ENCODE peak calls at places on chromosomes 6 and 20, in six cellular contexts. Y is ELF-1; F is activated CD4-positive, alpha-beta T cell treated with anti-CD3 and anti-CD28 coated beads for 4 hours; T is fibroblast of pulmonary artery; B is T1000; C is caudate nucleus. O is an unnamed sample.

GRCh38 chr6:148854086-148854485 is 107.3 kb downstream of the UST start:
- DNase-seq in Y (no peak), F (no peak), T (peak; percentile 51), B (no peak), C (no peak), O (no peak)

GRCh38 chr6:53080813-53081212 is 15.6 kb downstream of the FBXO9 start:
- DNase-seq in Y (no peak), F (no peak), T (no peak), B (no peak), C (no peak), O (no peak)

GRCh38 chr6:145929037-145929633 is 35.0 kb downstream of the SHPRH start:
- DNase-seq in Y (no peak), F (no peak), T (peak; percentile 77), B (no peak), C (no peak), O (no peak)

GRCh38 chr20:53763707-53764415 is 170.2 kb upstream of the ZNF217 start:
- DNase-seq in Y (peak; percentile 67), F (no peak), T (peak; percentile 60), B (no peak), C (no peak), O (no peak)

GRCh38 chr6:151384151-151384550 is 7.2 kb downstream of the ZBTB2 start:
- DNase-seq in Y (no peak), F (no peak), T (no peak), B (no peak), C (no peak), O (no peak)

GRCh38 chr6:44563397-44563796 is 175.9 kb downstream of the CDC5L start:
- DNase-seq in Y (no peak), F (no peak), T (peak; percentile 37), B (no peak), C (no peak), O (peak; percentile 6)

GRCh38 chr20:32574296-32575226 is 10.6 kb downstream of the NOL4L start:
- DNase-seq in Y (peak; percentile 83), F (peak; percentile 49), T (peak; percentile 92), B (no peak), C (no peak), O (peak; percentile 48)

GRCh38 chr6:1993049-1993448 is 252.4 kb downstream of the GMDS start:
- DNase-seq in Y (no peak), F (no peak), T (no peak), B (peak; percentile 12), C (no peak), O (no peak)

GRCh38 chr20:58039569-58040092 is 188.8 kb downstream of the ANKRD60 start:
- DNase-seq in Y (no peak), F (no peak), T (no peak), B (no peak), C (no peak), O (no peak)

GRCh38 chr6:29376003-29376402 is 912 bp upstream of the OR12D3 start:
- DNase-seq in Y (no peak), F (no peak), T (peak; percentile 7), B (no peak), C (no peak), O (no peak)

GRCh38 chr6:43935921-43936320 is 165.9 kb downstream of the VEGFA start:
- DNase-seq in Y (no peak), F (no peak), T (no peak), B (no peak), C (no peak), O (no peak)

GRCh38 chr6:47241742-47242482 is 67.8 kb downstream of the TNFRSF21 start:
- DNase-seq in Y (no peak), F (no peak), T (peak; percentile 51), B (no peak), C (no peak), O (no peak)

GRCh38 chr20:3093861-3094361 is 9.4 kb upstream of the AVP start:
- DNase-seq in Y (no peak), F (no peak), T (no peak), B (no peak), C (no peak), O (no peak)

GRCh38 chr20:61328906-61329558 is 77.0 kb downstream of the CDH4 start:
- DNase-seq in Y (no peak), F (no peak), T (no peak), B (no peak), C (no peak), O (no peak)